ENCODE peak calls at places on chromosome 14, in four cellular contexts. I is choroid plexus epithelial cell; D is CD4-positive, alpha-beta T cell; M is testis. P is an unnamed sample.

GRCh38 chr14:68687746-68688145 is 105.1 kb downstream of the ZFP36L1 start:
- DNase-seq in I (peak), D (no peak), M (no peak), P (no peak)

GRCh38 chr14:94582199-94582750 is 1.0 kb downstream of the SERPINA5 start:
- DNase-seq in I (no peak), M (peak), D (no peak), P (no peak)

GRCh38 chr14:28773917-28774691 is 7.5 kb downstream of the FOXG1 start:
- DNase-seq in D (no peak), I (peak), M (peak), P (no peak)

GRCh38 chr14:55133416-55133815 is 4.4 kb downstream of the LGALS3 start:
- DNase-seq in D (no peak), I (peak), M (peak), P (no peak)

GRCh38 chr14:23829736-23830474 is 123.7 kb upstream of the DHRS4 start:
- DNase-seq in M (no peak), I (peak), D (no peak), P (no peak)

GRCh38 chr14:32985881-32986280 is 47.2 kb downstream of the NPAS3 start:
- DNase-seq in D (no peak), M (peak), I (no peak), P (no peak)

GRCh38 chr14:23321572-23322547 is 603 bp downstream of the PABPN1 start:
- DNase-seq in D (peak), I (peak), M (peak), P (no peak)

GRCh38 chr14:23641915-23642588 is 5.9 kb downstream of the DHRS2 start:
- DNase-seq in D (no peak), M (no peak), I (no peak), P (no peak)

GRCh38 chr14:22375321-22375930 is 213.6 kb downstream of the DAD1 start:
- DNase-seq in D (no peak), I (peak), M (no peak), P (peak)

GRCh38 chr14:68924392-68925158 is 54.5 kb downstream of the ACTN1 start:
- DNase-seq in I (no peak), D (no peak), M (no peak), P (no peak)

GRCh38 chr14:50955373-50956043 is 11.2 kb upstream of the PYGL start:
- DNase-seq in I (peak), D (no peak), M (peak), P (peak)

GRCh38 chr14:32252030-32252670 is 49.1 kb upstream of the RNU6-8 start:
- DNase-seq in D (peak), M (peak), I (peak), P (peak)

GRCh38 chr14:79842270-79842669 is 369.0 kb downstream of the DIO2 start:
- DNase-seq in M (no peak), D (no peak), I (peak), P (no peak)

DNA sequence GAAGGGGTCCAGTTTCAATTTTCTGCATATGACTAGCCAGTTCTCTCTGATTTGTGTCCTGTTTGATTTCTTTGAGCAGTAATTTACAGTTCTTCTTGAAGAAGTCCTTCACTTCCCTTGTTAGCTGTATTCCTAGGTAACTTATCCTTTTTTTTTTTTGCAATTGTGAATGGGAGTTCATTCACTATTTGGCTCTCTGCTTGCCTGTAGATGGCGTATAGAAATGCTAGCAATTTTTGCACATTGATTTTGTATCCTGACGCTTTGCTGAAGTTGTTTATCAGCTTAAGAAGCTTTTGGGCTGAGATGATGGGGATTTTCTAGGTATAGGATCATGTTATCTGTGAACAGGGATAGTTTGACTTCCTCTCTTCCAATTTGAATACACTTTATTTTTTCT is 77.6 kb upstream of the NID2 start:
- DNase-seq in I (peak), M (no peak), D (no peak), P (no peak)
- TF ChIP-seq CTCF in I (peak), M (no peak), D (no peak), P (no peak)

GRCh38 chr14:99440278-99440677 is 40.4 kb downstream of the SETD3 start:
- DNase-seq in M (no peak), D (no peak), I (no peak), P (no peak)
- TF ChIP-seq CTCF in M (no peak), D (no peak), I (no peak), P (no peak)

GRCh38 chr14:97432586-97432985 is 635.4 kb downstream of the VRK1 start:
- DNase-seq in I (no peak), D (no peak), M (no peak), P (no peak)

GRCh38 chr14:97426776-97427175 is 629.6 kb downstream of the VRK1 start:
- DNase-seq in I (no peak), M (no peak), D (no peak), P (no peak)
- TF ChIP-seq CTCF in I (no peak), M (no peak), D (no peak), P (no peak)

GRCh38 chr14:30608533-30609006 is 13.5 kb upstream of the SCFD1 start:
- DNase-seq in I (peak), D (no peak), M (no peak), P (no peak)
- TF ChIP-seq CTCF in I (peak), D (no peak), M (no peak), P (no peak)

GRCh38 chr14:93161411-93161940 is 23.2 kb downstream of the MOAP1 start:
- DNase-seq in D (no peak), M (no peak), I (no peak), P (no peak)

GRCh38 chr14:93156693-93157369 is 27.9 kb downstream of the MOAP1 start:
- DNase-seq in I (no peak), D (no peak), M (no peak), P (no peak)

GRCh38 chr14:93155667-93156066 is 29.0 kb downstream of the MOAP1 start:
- DNase-seq in D (no peak), M (no peak), I (no peak), P (no peak)

GRCh38 chr14:93163570-93163969 is 21.1 kb downstream of the MOAP1 start:
- DNase-seq in M (no peak), D (no peak), I (no peak), P (peak)

GRCh38 chr14:93160353-93160801 is 24.3 kb downstream of the MOAP1 start:
- DNase-seq in D (no peak), M (no peak), I (peak), P (no peak)
- TF ChIP-seq CTCF in D (no peak), M (no peak), I (peak), P (no peak)

DNA sequence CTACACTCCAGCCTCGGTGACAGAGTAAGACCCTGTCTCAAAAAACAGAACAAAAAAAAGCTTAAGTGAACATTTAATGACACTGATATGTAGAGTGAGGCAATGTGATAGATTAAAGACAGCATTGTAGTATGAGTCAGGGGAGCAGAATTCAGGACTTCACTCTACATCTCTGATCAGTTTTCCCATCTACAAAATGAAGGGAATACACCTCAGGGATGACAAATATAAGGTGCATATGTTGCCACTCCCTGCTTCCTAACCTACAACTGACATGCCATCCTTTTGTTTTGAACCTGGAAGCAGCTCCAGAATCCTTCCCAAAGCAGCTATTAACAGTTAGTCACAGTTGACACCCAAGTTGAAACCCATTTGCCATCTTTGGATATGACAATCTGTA is 30.9 kb upstream of the STRN3 start:
- DNase-seq in I (no peak), D (no peak), M (no peak), P (no peak)
- TF ChIP-seq CTCF in I (no peak), D (no peak), M (no peak), P (no peak)

GRCh38 chr14:71745072-71745471 is 187.2 kb upstream of the RGS6 start:
- DNase-seq in D (no peak), I (no peak), M (no peak), P (no peak)

GRCh38 chr14:71742491-71742890 is 189.7 kb upstream of the RGS6 start:
- DNase-seq in I (no peak), M (no peak), D (no peak), P (no peak)

GRCh38 chr14:71734076-71734475 is 198.2 kb upstream of the RGS6 start:
- DNase-seq in M (no peak), D (no peak), I (no peak), P (no peak)

GRCh38 chr14:71739273-71739990 is 192.8 kb upstream of the RGS6 start:
- DNase-seq in M (no peak), D (no peak), I (peak), P (no peak)
- TF ChIP-seq CTCF in M (no peak), D (no peak), I (peak), P (no peak)

GRCh38 chr14:73662439-73663056 is 17.8 kb downstream of the DNAL1 start:
- DNase-seq in D (no peak), M (no peak), I (peak), P (no peak)
- TF ChIP-seq CTCF in D (no peak), M (no peak), I (peak), P (no peak)

P was measured in GM20000.